ENCODE peak calls at places on chromosomes 5 and 9, in eight cellular contexts. One of them, this sample, is unnamed.

GRCh38 chr9:21570643-21571275 is 88.6 kb upstream of the IFNE start:
- DNase-seq in CD4-positive, alpha-beta T cell: no peak
- DNase-seq in NCI-H460: no peak
- DNase-seq in AG09319: no peak
- DNase-seq in memory B cell: no peak
- DNase-seq in RWPE1: no peak
- DNase-seq in NAMALWA: no peak
- DNase-seq in endothelial cell of umbilical vein: no peak
- DNase-seq in this sample: no peak

GRCh38 chr9:132201780-132202703 is 40.2 kb downstream of the NTNG2 start:
- DNase-seq in CD4-positive, alpha-beta T cell: no peak
- DNase-seq in NCI-H460: no peak
- DNase-seq in AG09319: no peak
- DNase-seq in memory B cell: no peak
- DNase-seq in RWPE1: no peak
- DNase-seq in NAMALWA: no peak
- DNase-seq in endothelial cell of umbilical vein: no peak
- DNase-seq in this sample: no peak

GRCh38 chr9:126550891-126551351 is 62.8 kb upstream of the LMX1B start:
- DNase-seq in CD4-positive, alpha-beta T cell: no peak
- DNase-seq in NCI-H460: no peak
- DNase-seq in AG09319: no peak
- DNase-seq in memory B cell: no peak
- DNase-seq in RWPE1: no peak
- DNase-seq in NAMALWA: no peak
- DNase-seq in endothelial cell of umbilical vein: no peak
- DNase-seq in this sample: no peak

GRCh38 chr9:120388000-120388855 is 191.7 kb downstream of the CDK5RAP2 start:
- DNase-seq in CD4-positive, alpha-beta T cell: no peak
- DNase-seq in NCI-H460: peak; percentile 63
- DNase-seq in AG09319: no peak
- DNase-seq in memory B cell: no peak
- DNase-seq in RWPE1: no peak
- DNase-seq in NAMALWA: no peak
- DNase-seq in endothelial cell of umbilical vein: no peak
- DNase-seq in this sample: no peak

GRCh38 chr9:130786526-130786925 is 48.5 kb upstream of the ABL1 start:
- DNase-seq in CD4-positive, alpha-beta T cell: no peak
- DNase-seq in NCI-H460: no peak
- DNase-seq in AG09319: no peak
- DNase-seq in memory B cell: no peak
- DNase-seq in RWPE1: no peak
- DNase-seq in NAMALWA: no peak
- DNase-seq in endothelial cell of umbilical vein: peak; percentile 43
- DNase-seq in this sample: no peak

GRCh38 chr5:169280696-169281095 is 20.2 kb downstream of the SLIT3 start:
- DNase-seq in CD4-positive, alpha-beta T cell: no peak
- DNase-seq in NCI-H460: no peak
- DNase-seq in AG09319: no peak
- DNase-seq in memory B cell: no peak
- DNase-seq in RWPE1: no peak
- DNase-seq in NAMALWA: no peak
- DNase-seq in endothelial cell of umbilical vein: no peak
- DNase-seq in this sample: no peak

GRCh38 chr9:120807607-120808379 is 14.6 kb upstream of the FBXW2 start:
- DNase-seq in CD4-positive, alpha-beta T cell: no peak
- DNase-seq in NCI-H460: no peak
- DNase-seq in AG09319: no peak
- DNase-seq in memory B cell: no peak
- DNase-seq in RWPE1: no peak
- DNase-seq in NAMALWA: no peak
- DNase-seq in endothelial cell of umbilical vein: no peak
- DNase-seq in this sample: no peak

GRCh38 chr9:136981588-136982231 is 1.1 kb upstream of the LCNL1 start:
- DNase-seq in CD4-positive, alpha-beta T cell: no peak
- DNase-seq in NCI-H460: no peak
- DNase-seq in AG09319: no peak
- DNase-seq in memory B cell: no peak
- DNase-seq in RWPE1: no peak
- DNase-seq in NAMALWA: no peak
- DNase-seq in endothelial cell of umbilical vein: no peak
- DNase-seq in this sample: no peak

GRCh38 chr9:78031271-78031825 is at the start of gene GNAQ:
- DNase-seq in CD4-positive, alpha-beta T cell: no peak
- DNase-seq in NCI-H460: no peak
- DNase-seq in AG09319: no peak
- DNase-seq in memory B cell: peak; percentile 25
- DNase-seq in RWPE1: no peak
- DNase-seq in NAMALWA: no peak
- DNase-seq in endothelial cell of umbilical vein: no peak
- DNase-seq in this sample: no peak

GRCh38 chr5:178296066-178296465 is 63.5 kb upstream of the PHYKPL start:
- DNase-seq in CD4-positive, alpha-beta T cell: no peak
- DNase-seq in NCI-H460: no peak
- DNase-seq in AG09319: no peak
- DNase-seq in memory B cell: no peak
- DNase-seq in RWPE1: no peak
- DNase-seq in NAMALWA: no peak
- DNase-seq in endothelial cell of umbilical vein: no peak
- DNase-seq in this sample: no peak

GRCh38 chr9:16060457-16061129 is 507.8 kb downstream of the CCDC171 start:
- DNase-seq in CD4-positive, alpha-beta T cell: no peak
- DNase-seq in NCI-H460: no peak
- DNase-seq in AG09319: no peak
- DNase-seq in memory B cell: no peak
- DNase-seq in RWPE1: no peak
- DNase-seq in NAMALWA: no peak
- DNase-seq in endothelial cell of umbilical vein: no peak
- DNase-seq in this sample: no peak

GRCh38 chr9:14358523-14358922 is 44.6 kb upstream of the NFIB start:
- DNase-seq in CD4-positive, alpha-beta T cell: no peak
- DNase-seq in NCI-H460: no peak
- DNase-seq in AG09319: no peak
- DNase-seq in memory B cell: no peak
- DNase-seq in RWPE1: no peak
- DNase-seq in NAMALWA: no peak
- DNase-seq in endothelial cell of umbilical vein: no peak
- DNase-seq in this sample: no peak

GRCh38 chr9:107137495-107138202 is 145.4 kb upstream of the RAD23B start:
- DNase-seq in CD4-positive, alpha-beta T cell: no peak
- DNase-seq in NCI-H460: peak; percentile 37
- DNase-seq in AG09319: no peak
- DNase-seq in memory B cell: no peak
- DNase-seq in RWPE1: peak; percentile 51
- DNase-seq in NAMALWA: peak; percentile 49
- DNase-seq in endothelial cell of umbilical vein: peak; percentile 17
- DNase-seq in this sample: peak; percentile 8

GRCh38 chr9:137416006-137416562 is 6.9 kb downstream of the EXD3 start:
- DNase-seq in CD4-positive, alpha-beta T cell: no peak
- DNase-seq in NCI-H460: no peak
- DNase-seq in AG09319: no peak
- DNase-seq in memory B cell: no peak
- DNase-seq in RWPE1: no peak
- DNase-seq in NAMALWA: no peak
- DNase-seq in endothelial cell of umbilical vein: no peak
- DNase-seq in this sample: no peak

GRCh38 chr5:1020461-1020961 is 11.9 kb downstream of the NKD2 start:
- DNase-seq in CD4-positive, alpha-beta T cell: no peak
- DNase-seq in NCI-H460: no peak
- DNase-seq in AG09319: no peak
- DNase-seq in memory B cell: no peak
- DNase-seq in RWPE1: no peak
- DNase-seq in NAMALWA: no peak
- DNase-seq in endothelial cell of umbilical vein: no peak
- DNase-seq in this sample: no peak

GRCh38 chr9:136091582-136092352 is 3.3 kb downstream of the NACC2 start:
- DNase-seq in CD4-positive, alpha-beta T cell: no peak
- DNase-seq in NCI-H460: no peak
- DNase-seq in AG09319: no peak
- DNase-seq in memory B cell: no peak
- DNase-seq in RWPE1: no peak
- DNase-seq in NAMALWA: no peak
- DNase-seq in endothelial cell of umbilical vein: no peak
- DNase-seq in this sample: no peak

GRCh38 chr5:154446183-154447073 is 631 bp downstream of the SAP30L start:
- DNase-seq in CD4-positive, alpha-beta T cell: peak; percentile 20
- DNase-seq in NCI-H460: no peak
- DNase-seq in AG09319: no peak
- DNase-seq in memory B cell: peak; percentile 25
- DNase-seq in RWPE1: peak; percentile 70
- DNase-seq in NAMALWA: peak; percentile 8
- DNase-seq in endothelial cell of umbilical vein: peak; percentile 78
- DNase-seq in this sample: peak; percentile 30

GRCh38 chr5:147400836-147401235 is 109.0 kb downstream of the DPYSL3 start:
- DNase-seq in CD4-positive, alpha-beta T cell: no peak
- DNase-seq in NCI-H460: no peak
- DNase-seq in AG09319: no peak
- DNase-seq in memory B cell: no peak
- DNase-seq in RWPE1: no peak
- DNase-seq in NAMALWA: no peak
- DNase-seq in endothelial cell of umbilical vein: no peak
- DNase-seq in this sample: no peak

GRCh38 chr9:77882294-77882693 is 149.3 kb downstream of the GNAQ start:
- DNase-seq in CD4-positive, alpha-beta T cell: no peak
- DNase-seq in NCI-H460: no peak
- DNase-seq in AG09319: no peak
- DNase-seq in memory B cell: no peak
- DNase-seq in RWPE1: no peak
- DNase-seq in NAMALWA: no peak
- DNase-seq in endothelial cell of umbilical vein: no peak
- DNase-seq in this sample: no peak

GRCh38 chr9:105073147-105073546 is 145.2 kb upstream of the ABCA1 start:
- DNase-seq in CD4-positive, alpha-beta T cell: no peak
- DNase-seq in NCI-H460: no peak
- DNase-seq in AG09319: no peak
- DNase-seq in memory B cell: no peak
- DNase-seq in RWPE1: no peak
- DNase-seq in NAMALWA: no peak
- DNase-seq in endothelial cell of umbilical vein: no peak
- DNase-seq in this sample: no peak

GRCh38 chr5:3597727-3598082 is 2.1 kb downstream of the IRX1 start:
- DNase-seq in CD4-positive, alpha-beta T cell: no peak
- DNase-seq in NCI-H460: no peak
- DNase-seq in AG09319: no peak
- DNase-seq in memory B cell: no peak
- DNase-seq in RWPE1: no peak
- DNase-seq in NAMALWA: no peak
- DNase-seq in endothelial cell of umbilical vein: no peak
- DNase-seq in this sample: no peak

GRCh38 chr9:127897194-127897692 is 2.2 kb downstream of the ST6GALNAC6 start:
- DNase-seq in CD4-positive, alpha-beta T cell: no peak
- DNase-seq in NCI-H460: no peak
- DNase-seq in AG09319: no peak
- DNase-seq in memory B cell: no peak
- DNase-seq in RWPE1: peak; percentile 82
- DNase-seq in NAMALWA: peak; percentile 62
- DNase-seq in endothelial cell of umbilical vein: peak; percentile 83
- DNase-seq in this sample: no peak